ENCODE peak calls at places on chromosomes 16 and 17, in seven cellular contexts. Y is psoas muscle, N is AG09309, E is AG10803, S is GM20000, X is fibroblast of lung, Z is B cell. B is an unnamed sample.

GRCh38 chr17:27630607-27631408 is at the start of gene LGALS9:
- DNase-seq in Y (no peak), N (no peak), E (peak), S (peak), X (peak), Z (peak), B (peak)

GRCh38 chr17:35679007-35679682 is 52.3 kb upstream of the RASL10B start:
- DNase-seq in Y (no peak), N (no peak), E (no peak), S (no peak), X (peak), Z (no peak), B (no peak)

GRCh38 chr17:13031718-13032350 is 14.0 kb upstream of the ELAC2 start:
- DNase-seq in Y (peak), N (no peak), E (peak), S (peak), X (peak), Z (peak), B (peak)

GRCh38 chr16:24753437-24753836 is 24.0 kb downstream of the TNRC6A start:
- DNase-seq in Y (no peak), N (no peak), E (no peak), S (no peak), X (no peak), Z (no peak), B (no peak)

GRCh38 chr16:17370233-17371013 is 100.3 kb downstream of the XYLT1 start:
- DNase-seq in Y (no peak), N (no peak), E (peak), S (no peak), X (peak), Z (no peak), B (peak)

GRCh38 chr16:14409563-14409962 is 220.5 kb downstream of the PARN start:
- DNase-seq in Y (peak), N (peak), E (peak), S (no peak), X (peak), Z (no peak), B (peak)

GRCh38 chr16:28981517-28981916 is 3.3 kb upstream of the LAT start:
- DNase-seq in Y (no peak), N (no peak), E (no peak), S (peak), X (no peak), Z (no peak), B (no peak)

GRCh38 chr17:46795379-46795952 is 23.0 kb downstream of the WNT3 start:
- DNase-seq in Y (no peak), N (no peak), E (no peak), S (no peak), X (peak), Z (no peak), B (no peak)

GRCh38 chr17:38824899-38825761 is at the start of gene CWC25:
- DNase-seq in Y (peak), N (peak), E (peak), S (peak), X (peak), Z (peak), B (peak)

GRCh38 chr17:47632991-47633390 is 16.7 kb upstream of the KPNB1 start:
- DNase-seq in Y (no peak), N (no peak), E (no peak), S (no peak), X (no peak), Z (no peak), B (no peak)

GRCh38 chr17:792277-792676 is 10.1 kb downstream of the MRM3 start:
- DNase-seq in Y (peak), N (no peak), E (no peak), S (no peak), X (peak), Z (no peak), B (no peak)

GRCh38 chr17:34902761-34903325 is 58.4 kb downstream of the CCT6B start:
- DNase-seq in Y (no peak), N (no peak), E (no peak), S (no peak), X (no peak), Z (no peak), B (no peak)

GRCh38 chr17:54157542-54157941 is 334.8 kb downstream of the KIF2B start:
- DNase-seq in Y (no peak), N (no peak), E (no peak), S (no peak), X (no peak), Z (no peak), B (no peak)

GRCh38 chr16:56777533-56777932 is 47.6 kb downstream of the NUP93 start:
- DNase-seq in Y (no peak), N (no peak), E (peak), S (no peak), X (peak), Z (no peak), B (no peak)

GRCh38 chr16:74736531-74737157 is 36.0 kb upstream of the MLKL start:
- DNase-seq in Y (peak), N (no peak), E (no peak), S (no peak), X (no peak), Z (no peak), B (no peak)

DNA sequence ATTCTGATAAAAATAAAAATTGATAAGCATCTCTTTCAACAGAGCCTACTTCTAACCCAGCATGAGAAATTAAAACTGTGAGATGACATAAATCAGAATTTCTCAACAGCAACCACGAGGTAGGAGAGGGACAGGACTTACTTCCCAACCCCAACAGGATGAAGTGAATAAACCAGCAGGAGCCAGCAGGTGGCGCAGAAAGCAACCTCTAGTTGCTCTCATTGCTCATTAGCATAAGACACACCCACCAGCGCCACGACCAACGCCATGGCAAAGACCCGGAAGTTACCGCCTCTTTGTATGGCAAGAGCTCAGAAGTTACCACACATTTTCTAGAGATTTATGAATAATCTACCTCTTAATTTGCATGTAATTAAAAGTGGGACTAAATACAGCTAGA is 189.4 kb upstream of the CDH8 start:
- DNase-seq in Y (peak), N (no peak), E (no peak), S (peak), X (peak), Z (no peak), B (no peak)
- TF ChIP-seq CTCF in Y (no peak), N (no peak), E (no peak), S (peak), X (peak), Z (no peak), B (peak)

GRCh38 chr16:84749815-84750214 is 50.0 kb downstream of the USP10 start:
- DNase-seq in Y (no peak), N (no peak), E (no peak), S (no peak), X (no peak), Z (no peak), B (no peak)
- TF ChIP-seq CTCF in Y (no peak), N (no peak), E (no peak), S (no peak), X (no peak), Z (no peak), B (no peak)

DNA sequence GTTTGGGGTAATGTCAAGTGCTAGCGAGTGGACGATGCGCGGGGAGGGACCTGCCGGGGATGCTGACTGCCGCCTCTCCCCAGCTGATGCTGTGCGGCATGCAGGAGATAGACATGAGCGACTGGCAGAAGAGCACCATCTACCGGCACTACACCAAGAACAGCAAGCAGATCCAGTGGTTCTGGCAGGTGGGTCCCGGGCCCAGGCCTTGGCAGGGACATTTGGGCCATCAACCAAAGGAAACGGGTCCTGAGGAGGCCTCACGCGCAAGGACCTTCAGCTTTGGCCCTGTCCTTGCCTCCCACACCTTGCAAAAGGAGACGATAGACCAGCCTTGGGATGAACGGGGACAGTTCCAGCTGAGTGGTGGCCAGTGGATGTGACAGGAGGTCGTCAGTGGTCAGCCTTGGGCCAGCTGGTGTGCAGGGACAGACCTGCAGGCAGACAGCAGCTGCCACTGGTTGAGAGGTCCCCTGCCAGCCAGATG is 13.6 kb upstream of the CLEC18A start:
- DNase-seq in Y (no peak), N (no peak), E (no peak), S (no peak), X (peak), Z (no peak), B (peak)
- TF ChIP-seq CTCF in Y (no peak), N (peak), E (peak), S (no peak), X (peak), Z (no peak), B (peak)

DNA sequence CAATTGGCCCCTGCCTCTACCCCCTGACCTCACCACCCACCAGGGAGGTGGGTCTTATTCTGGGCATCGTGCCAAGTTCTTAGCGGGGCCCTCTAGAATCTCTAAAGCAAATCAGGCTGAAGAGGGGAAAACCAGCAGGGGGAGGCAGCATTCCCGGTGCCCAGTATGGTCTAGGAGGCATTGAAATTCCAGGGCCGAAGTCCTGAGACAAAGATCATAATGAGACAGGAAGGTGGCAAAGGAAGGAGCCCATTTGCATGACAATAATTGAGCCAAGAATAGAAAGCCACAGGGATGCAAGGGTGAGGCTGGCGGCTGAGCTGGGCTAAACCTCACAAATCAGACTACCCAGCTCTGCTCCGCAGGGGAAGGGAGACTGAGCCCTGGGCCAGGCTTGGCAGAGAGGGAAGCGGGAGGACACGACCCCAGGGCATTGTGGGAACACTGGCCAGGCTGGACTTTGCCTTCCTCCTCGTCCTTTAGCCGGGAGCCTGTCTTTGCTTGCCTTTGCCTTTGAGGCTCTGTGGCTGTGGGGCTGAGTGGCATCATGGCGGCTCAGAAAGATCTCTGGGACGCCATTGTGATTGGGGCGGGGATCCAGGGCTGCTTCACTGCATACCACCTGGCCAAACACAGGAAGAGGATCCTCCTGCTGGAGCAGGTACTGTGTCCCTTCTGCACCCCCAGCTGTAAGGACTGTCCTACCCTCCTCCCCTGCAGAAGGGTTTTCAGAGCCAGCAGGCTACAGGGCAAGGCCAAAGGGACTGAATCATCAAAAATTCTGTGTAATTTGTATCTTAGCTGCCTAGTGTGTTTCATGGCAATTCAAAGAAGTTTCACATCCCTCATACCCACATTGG is at the start of gene PIPOX:
- DNase-seq in Y (no peak), N (no peak), E (no peak), S (no peak), X (peak), Z (no peak), B (no peak)
- TF ChIP-seq CTCF in Y (no peak), N (no peak), E (no peak), S (no peak), X (peak), Z (no peak), B (no peak)

GRCh38 chr16:81585785-81586184 is 141.2 kb downstream of the CMIP start:
- DNase-seq in Y (no peak), N (no peak), E (no peak), S (no peak), X (no peak), Z (no peak), B (no peak)
- TF ChIP-seq CTCF in Y (no peak), N (peak), E (peak), S (no peak), X (peak), Z (no peak), B (peak)

B was measured in HFFc6.